ENCODE peak calls at places on chromosomes 6 and 20, in four cellular contexts. I, H, O and E are unnamed samples.

GRCh38 chr6:108164815-108165706 is 761 bp upstream of the NR2E1 start:
- DNase-seq in I (no peak), H (no peak), O (no peak), E (peak)

GRCh38 chr20:48400009-48400408 is 427.8 kb downstream of the PREX1 start:
- DNase-seq in I (no peak), H (no peak), O (no peak), E (no peak)

GRCh38 chr6:29967379-29968010 is 25.2 kb downstream of the HLA-A start:
- DNase-seq in I (peak), H (peak), O (peak), E (no peak)

GRCh38 chr20:43993552-43993951 is 78.9 kb downstream of the TOX2 start:
- DNase-seq in I (no peak), H (no peak), O (no peak), E (no peak)

GRCh38 chr20:62360854-62361798 is 6.0 kb downstream of the LAMA5 start:
- DNase-seq in I (no peak), H (no peak), O (no peak), E (peak)

GRCh38 chr6:52887912-52888535 is 21.5 kb downstream of the GSTA3 start:
- DNase-seq in I (no peak), H (no peak), O (no peak), E (no peak)

GRCh38 chr20:61608275-61609085 is 356.4 kb downstream of the CDH4 start:
- DNase-seq in I (peak), H (peak), O (no peak), E (peak)

GRCh38 chr6:9467746-9468145 is 947.1 kb downstream of the TFAP2A start:
- DNase-seq in I (no peak), H (no peak), O (no peak), E (no peak)

GRCh38 chr6:33317418-33317667 is 201 bp downstream of the ZBTB22 start:
- DNase-seq in I (no peak), H (peak), O (no peak), E (peak)

GRCh38 chr6:110528051-110528929 is 51.9 kb upstream of the SLC22A16 start:
- DNase-seq in I (peak), H (peak), O (peak), E (peak)

GRCh38 chr6:91185072-91185471 is 598.2 kb upstream of the MAP3K7 start:
- DNase-seq in I (no peak), H (no peak), O (no peak), E (no peak)

GRCh38 chr6:51027283-51028065 is 208.8 kb downstream of the TFAP2B start:
- DNase-seq in I (no peak), H (no peak), O (no peak), E (no peak)

GRCh38 chr20:1376453-1377270 is 16.2 kb downstream of the FKBP1A start:
- DNase-seq in I (no peak), H (no peak), O (no peak), E (no peak)
- TF ChIP-seq TCF7 in I (no peak), H (no peak), O (no peak), E (no peak)

DNA sequence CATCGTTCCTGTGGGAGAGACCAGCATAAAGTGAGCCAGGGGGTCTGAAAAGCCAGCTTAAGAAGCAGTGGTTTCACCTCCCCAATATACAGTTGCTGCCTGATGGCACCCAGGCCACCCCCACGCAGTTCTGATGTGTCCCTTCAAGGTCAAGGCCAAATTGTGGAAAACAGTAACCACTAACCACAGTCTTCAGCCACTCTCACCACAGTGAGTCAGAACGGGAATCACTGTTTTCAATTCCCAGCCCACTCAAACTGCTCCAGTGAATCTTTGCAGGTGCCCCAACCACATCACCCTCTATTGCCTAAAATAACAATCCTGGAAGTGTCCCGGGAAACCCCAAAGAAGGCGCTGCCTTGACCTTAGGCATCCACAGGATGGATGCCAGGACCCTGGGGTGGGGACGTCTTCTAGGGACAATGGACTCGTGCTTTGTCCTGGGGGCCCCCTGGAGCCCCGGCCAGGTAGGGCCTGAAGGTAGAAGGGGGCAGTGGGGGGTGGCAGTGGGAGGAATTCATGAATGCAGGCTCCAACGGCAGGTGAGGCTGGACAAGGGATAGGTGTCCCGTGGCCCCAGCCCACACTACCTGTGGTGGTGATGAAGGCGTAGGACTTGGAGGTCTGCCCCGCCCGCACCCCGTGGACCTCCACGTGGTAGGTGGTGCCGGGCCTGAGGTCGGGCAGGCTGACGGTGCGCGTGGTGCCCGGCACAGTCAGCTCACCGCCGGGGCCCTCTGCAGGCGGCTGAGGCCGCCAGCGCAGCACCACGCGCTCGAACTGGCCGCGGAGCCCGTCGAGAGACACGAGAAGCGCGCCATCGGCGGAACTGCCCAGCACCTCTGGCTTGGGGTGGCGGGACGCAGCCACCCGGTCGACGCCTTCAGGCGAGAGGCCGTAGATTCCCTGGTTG is 22.2 kb downstream of the TNXB start:
- DNase-seq in I (peak), H (no peak), O (peak), E (no peak)
- TF ChIP-seq USF2 in I (no peak), H (no peak), O (no peak), E (no peak)

DNA sequence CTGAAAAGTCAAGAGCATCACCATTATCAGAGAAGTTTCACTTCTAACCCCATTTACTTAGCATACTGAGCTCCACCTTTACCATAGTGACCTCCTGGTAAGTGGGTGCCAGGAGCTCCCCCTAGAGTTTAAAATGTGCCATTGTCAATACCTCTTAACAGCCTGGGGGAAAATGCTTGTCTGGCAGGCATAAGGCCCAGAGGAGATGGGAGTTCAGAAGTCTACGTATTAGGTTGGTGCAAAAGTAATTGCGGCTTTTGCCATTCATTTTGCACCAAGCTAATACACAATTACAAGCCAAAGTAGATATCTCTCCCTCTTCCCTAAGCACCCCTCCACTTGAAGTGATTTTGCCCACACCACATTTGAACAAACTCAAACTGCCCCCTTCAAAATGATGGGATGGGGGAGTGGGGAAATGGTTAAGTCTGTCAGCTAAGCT is 919.0 kb downstream of the KIF16B start:
- DNase-seq in I (peak), H (peak), O (peak), E (peak)
- TF ChIP-seq TCF7 in I (no peak), H (no peak), O (no peak), E (no peak)

GRCh38 chr6:6584310-6585002 is 4.1 kb upstream of the LY86 start:
- DNase-seq in I (no peak), H (no peak), O (peak), E (no peak)
- TF ChIP-seq USF2 in I (no peak), H (no peak), O (no peak), E (no peak)